ENCODE peak calls at places on chromosome 14, in eight cellular contexts. One of them, this sample, is unnamed.

GRCh38 chr14:88748288-88748687 is 44.5 kb downstream of the EML5 start:
- DNase-seq in fibroblast of lung: no peak
- DNase-seq in AG04449: no peak
- DNase-seq in AG10803: no peak
- DNase-seq in HFF-Myc: no peak
- DNase-seq in spleen: no peak
- DNase-seq in WERI-Rb-1: no peak
- DNase-seq in colonic mucosa: no peak
- DNase-seq in this sample: no peak

GRCh38 chr14:45066667-45067066 is 17.2 kb upstream of the PRPF39 start:
- DNase-seq in fibroblast of lung: no peak
- DNase-seq in AG04449: no peak
- DNase-seq in AG10803: no peak
- DNase-seq in HFF-Myc: no peak
- DNase-seq in spleen: no peak
- DNase-seq in WERI-Rb-1: no peak
- DNase-seq in colonic mucosa: no peak
- DNase-seq in this sample: no peak

GRCh38 chr14:46788994-46789393 is 137.4 kb upstream of the RPL10L start:
- DNase-seq in fibroblast of lung: no peak
- DNase-seq in AG04449: no peak
- DNase-seq in AG10803: no peak
- DNase-seq in HFF-Myc: no peak
- DNase-seq in spleen: no peak
- DNase-seq in WERI-Rb-1: no peak
- DNase-seq in colonic mucosa: no peak
- DNase-seq in this sample: no peak

GRCh38 chr14:47240755-47241437 is 434.5 kb downstream of the MDGA2 start:
- DNase-seq in fibroblast of lung: no peak
- DNase-seq in AG04449: no peak
- DNase-seq in AG10803: no peak
- DNase-seq in HFF-Myc: no peak
- DNase-seq in spleen: no peak
- DNase-seq in WERI-Rb-1: no peak
- DNase-seq in colonic mucosa: no peak
- DNase-seq in this sample: no peak

GRCh38 chr14:54797556-54797955 is 105.1 kb downstream of the GCH1 start:
- DNase-seq in fibroblast of lung: no peak
- DNase-seq in AG04449: no peak
- DNase-seq in AG10803: no peak
- DNase-seq in HFF-Myc: no peak
- DNase-seq in spleen: no peak
- DNase-seq in WERI-Rb-1: no peak
- DNase-seq in colonic mucosa: no peak
- DNase-seq in this sample: no peak

GRCh38 chr14:78446807-78447206 is 276.6 kb downstream of the NRXN3 start:
- DNase-seq in fibroblast of lung: no peak
- DNase-seq in AG04449: no peak
- DNase-seq in AG10803: no peak
- DNase-seq in HFF-Myc: no peak
- DNase-seq in spleen: no peak
- DNase-seq in WERI-Rb-1: no peak
- DNase-seq in colonic mucosa: no peak
- DNase-seq in this sample: no peak

GRCh38 chr14:62251237-62251636 is 489.0 kb downstream of the SNAPC1 start:
- DNase-seq in fibroblast of lung: no peak
- DNase-seq in AG04449: no peak
- DNase-seq in AG10803: no peak
- DNase-seq in HFF-Myc: no peak
- DNase-seq in spleen: no peak
- DNase-seq in WERI-Rb-1: no peak
- DNase-seq in colonic mucosa: no peak
- DNase-seq in this sample: no peak

GRCh38 chr14:104263671-104264358 is 125.4 kb downstream of the KIF26A start:
- DNase-seq in fibroblast of lung: no peak
- DNase-seq in AG04449: no peak
- DNase-seq in AG10803: no peak
- DNase-seq in HFF-Myc: no peak
- DNase-seq in spleen: peak
- DNase-seq in WERI-Rb-1: peak
- DNase-seq in colonic mucosa: no peak
- DNase-seq in this sample: no peak

GRCh38 chr14:83463500-83464098 is 1929.9 kb upstream of the SEL1L start:
- DNase-seq in fibroblast of lung: peak
- DNase-seq in AG04449: no peak
- DNase-seq in AG10803: peak
- DNase-seq in HFF-Myc: peak
- DNase-seq in spleen: no peak
- DNase-seq in WERI-Rb-1: peak
- DNase-seq in colonic mucosa: peak
- DNase-seq in this sample: peak

GRCh38 chr14:96080571-96080970 is 41.4 kb downstream of the C14orf132 start:
- DNase-seq in fibroblast of lung: no peak
- DNase-seq in AG04449: no peak
- DNase-seq in AG10803: no peak
- DNase-seq in HFF-Myc: no peak
- DNase-seq in spleen: peak
- DNase-seq in WERI-Rb-1: no peak
- DNase-seq in colonic mucosa: no peak
- DNase-seq in this sample: no peak

GRCh38 chr14:32738206-32738871 is 200.3 kb upstream of the NPAS3 start:
- DNase-seq in fibroblast of lung: no peak
- DNase-seq in AG04449: no peak
- DNase-seq in AG10803: no peak
- DNase-seq in HFF-Myc: no peak
- DNase-seq in spleen: no peak
- DNase-seq in WERI-Rb-1: no peak
- DNase-seq in colonic mucosa: no peak
- DNase-seq in this sample: no peak

GRCh38 chr14:28767851-28768548 is 1.4 kb downstream of the FOXG1 start:
- DNase-seq in fibroblast of lung: no peak
- DNase-seq in AG04449: no peak
- DNase-seq in AG10803: no peak
- DNase-seq in HFF-Myc: no peak
- DNase-seq in spleen: no peak
- DNase-seq in WERI-Rb-1: peak
- DNase-seq in colonic mucosa: peak
- DNase-seq in this sample: no peak

GRCh38 chr14:63203618-63204406 is 431 bp upstream of the RHOJ start:
- DNase-seq in fibroblast of lung: peak
- DNase-seq in AG04449: peak
- DNase-seq in AG10803: peak
- DNase-seq in HFF-Myc: peak
- DNase-seq in spleen: peak
- DNase-seq in WERI-Rb-1: peak
- DNase-seq in colonic mucosa: peak
- DNase-seq in this sample: peak

GRCh38 chr14:104355949-104356737 is 217.8 kb downstream of the KIF26A start:
- DNase-seq in fibroblast of lung: no peak
- DNase-seq in AG04449: no peak
- DNase-seq in AG10803: no peak
- DNase-seq in HFF-Myc: no peak
- DNase-seq in spleen: peak
- DNase-seq in WERI-Rb-1: peak
- DNase-seq in colonic mucosa: no peak
- DNase-seq in this sample: no peak

GRCh38 chr14:87524011-87524410 is 469.0 kb downstream of the GALC start:
- DNase-seq in fibroblast of lung: no peak
- DNase-seq in AG04449: no peak
- DNase-seq in AG10803: no peak
- DNase-seq in HFF-Myc: no peak
- DNase-seq in spleen: no peak
- DNase-seq in WERI-Rb-1: no peak
- DNase-seq in colonic mucosa: no peak
- DNase-seq in this sample: no peak

GRCh38 chr14:87522575-87522974 is 470.4 kb downstream of the GALC start:
- DNase-seq in fibroblast of lung: no peak
- DNase-seq in AG04449: no peak
- DNase-seq in AG10803: no peak
- DNase-seq in HFF-Myc: no peak
- DNase-seq in spleen: no peak
- DNase-seq in WERI-Rb-1: peak
- DNase-seq in colonic mucosa: no peak
- DNase-seq in this sample: peak
- TF ChIP-seq CTCF in fibroblast of lung: no peak
- TF ChIP-seq CTCF in AG04449: no peak
- TF ChIP-seq CTCF in AG10803: no peak
- TF ChIP-seq CTCF in HFF-Myc: no peak
- TF ChIP-seq CTCF in spleen: no peak
- TF ChIP-seq CTCF in WERI-Rb-1: peak
- TF ChIP-seq CTCF in colonic mucosa: no peak
- TF ChIP-seq CTCF in this sample: no peak

GRCh38 chr14:71399057-71399487 is 491.8 kb downstream of the PCNX1 start:
- DNase-seq in fibroblast of lung: no peak
- DNase-seq in AG04449: no peak
- DNase-seq in AG10803: no peak
- DNase-seq in HFF-Myc: no peak
- DNase-seq in spleen: no peak
- DNase-seq in WERI-Rb-1: no peak
- DNase-seq in colonic mucosa: no peak
- DNase-seq in this sample: no peak

GRCh38 chr14:71408362-71409035 is 501.2 kb downstream of the PCNX1 start:
- DNase-seq in fibroblast of lung: no peak
- DNase-seq in AG04449: no peak
- DNase-seq in AG10803: no peak
- DNase-seq in HFF-Myc: no peak
- DNase-seq in spleen: no peak
- DNase-seq in WERI-Rb-1: no peak
- DNase-seq in colonic mucosa: no peak
- DNase-seq in this sample: no peak

GRCh38 chr14:71405676-71406075 is 498.4 kb downstream of the PCNX1 start:
- DNase-seq in fibroblast of lung: no peak
- DNase-seq in AG04449: no peak
- DNase-seq in AG10803: no peak
- DNase-seq in HFF-Myc: no peak
- DNase-seq in spleen: no peak
- DNase-seq in WERI-Rb-1: no peak
- DNase-seq in colonic mucosa: no peak
- DNase-seq in this sample: no peak

GRCh38 chr14:71400821-71401447 is 493.7 kb downstream of the PCNX1 start:
- DNase-seq in fibroblast of lung: peak
- DNase-seq in AG04449: no peak
- DNase-seq in AG10803: no peak
- DNase-seq in HFF-Myc: no peak
- DNase-seq in spleen: no peak
- DNase-seq in WERI-Rb-1: no peak
- DNase-seq in colonic mucosa: no peak
- DNase-seq in this sample: no peak

DNA sequence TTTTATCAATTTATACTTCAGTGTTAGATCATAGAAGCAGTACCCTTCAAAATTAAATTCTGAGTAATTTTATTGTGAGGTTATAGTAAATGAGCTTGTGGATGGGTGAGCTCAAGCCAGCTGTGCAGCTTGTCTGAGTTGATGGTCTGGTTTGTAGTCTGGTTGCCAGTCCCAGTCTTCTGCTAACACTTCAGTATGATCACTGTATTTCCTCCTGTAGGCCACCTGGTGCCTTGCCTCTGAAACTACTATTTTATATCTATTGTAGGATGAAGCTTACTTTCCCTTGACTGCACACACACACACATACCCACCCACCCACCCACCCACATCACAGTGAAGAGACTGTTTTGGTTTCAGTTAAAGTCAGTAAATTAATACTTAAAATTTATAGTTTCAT is 496.4 kb downstream of the PCNX1 start:
- DNase-seq in fibroblast of lung: peak
- DNase-seq in AG04449: no peak
- DNase-seq in AG10803: no peak
- DNase-seq in HFF-Myc: no peak
- DNase-seq in spleen: no peak
- DNase-seq in WERI-Rb-1: peak
- DNase-seq in colonic mucosa: peak
- DNase-seq in this sample: peak
- H3K4me3 ChIP-seq in fibroblast of lung: no peak
- H3K4me3 ChIP-seq in AG04449: no peak
- H3K4me3 ChIP-seq in AG10803: no peak
- H3K4me3 ChIP-seq in HFF-Myc: no peak
- H3K4me3 ChIP-seq in spleen: no peak
- H3K4me3 ChIP-seq in WERI-Rb-1: no peak
- H3K4me3 ChIP-seq in colonic mucosa: no peak
- H3K4me3 ChIP-seq in this sample: no peak

GRCh38 chr14:92459479-92460421 is 53.8 kb upstream of the RIN3 start:
- DNase-seq in fibroblast of lung: no peak
- DNase-seq in AG04449: no peak
- DNase-seq in AG10803: no peak
- DNase-seq in HFF-Myc: no peak
- DNase-seq in spleen: no peak
- DNase-seq in WERI-Rb-1: no peak
- DNase-seq in colonic mucosa: no peak
- DNase-seq in this sample: no peak
- TF ChIP-seq CTCF in fibroblast of lung: no peak
- TF ChIP-seq CTCF in AG04449: peak
- TF ChIP-seq CTCF in AG10803: peak
- TF ChIP-seq CTCF in HFF-Myc: peak
- TF ChIP-seq CTCF in spleen: peak
- TF ChIP-seq CTCF in WERI-Rb-1: peak
- TF ChIP-seq CTCF in colonic mucosa: no peak
- TF ChIP-seq CTCF in this sample: no peak

GRCh38 chr14:49986344-49987014 is 93.6 kb downstream of the ARF6 start:
- DNase-seq in fibroblast of lung: no peak
- DNase-seq in AG04449: no peak
- DNase-seq in AG10803: peak
- DNase-seq in HFF-Myc: no peak
- DNase-seq in spleen: no peak
- DNase-seq in WERI-Rb-1: no peak
- DNase-seq in colonic mucosa: no peak
- DNase-seq in this sample: no peak

GRCh38 chr14:49984419-49984818 is 91.5 kb downstream of the ARF6 start:
- DNase-seq in fibroblast of lung: peak
- DNase-seq in AG04449: no peak
- DNase-seq in AG10803: no peak
- DNase-seq in HFF-Myc: no peak
- DNase-seq in spleen: no peak
- DNase-seq in WERI-Rb-1: no peak
- DNase-seq in colonic mucosa: no peak
- DNase-seq in this sample: no peak

GRCh38 chr14:49982522-49982951 is 89.7 kb downstream of the ARF6 start:
- DNase-seq in fibroblast of lung: peak
- DNase-seq in AG04449: peak
- DNase-seq in AG10803: peak
- DNase-seq in HFF-Myc: no peak
- DNase-seq in spleen: no peak
- DNase-seq in WERI-Rb-1: no peak
- DNase-seq in colonic mucosa: no peak
- DNase-seq in this sample: no peak

GRCh38 chr14:49980027-49980426 is 87.1 kb downstream of the ARF6 start:
- DNase-seq in fibroblast of lung: no peak
- DNase-seq in AG04449: no peak
- DNase-seq in AG10803: no peak
- DNase-seq in HFF-Myc: no peak
- DNase-seq in spleen: no peak
- DNase-seq in WERI-Rb-1: no peak
- DNase-seq in colonic mucosa: no peak
- DNase-seq in this sample: no peak

DNA sequence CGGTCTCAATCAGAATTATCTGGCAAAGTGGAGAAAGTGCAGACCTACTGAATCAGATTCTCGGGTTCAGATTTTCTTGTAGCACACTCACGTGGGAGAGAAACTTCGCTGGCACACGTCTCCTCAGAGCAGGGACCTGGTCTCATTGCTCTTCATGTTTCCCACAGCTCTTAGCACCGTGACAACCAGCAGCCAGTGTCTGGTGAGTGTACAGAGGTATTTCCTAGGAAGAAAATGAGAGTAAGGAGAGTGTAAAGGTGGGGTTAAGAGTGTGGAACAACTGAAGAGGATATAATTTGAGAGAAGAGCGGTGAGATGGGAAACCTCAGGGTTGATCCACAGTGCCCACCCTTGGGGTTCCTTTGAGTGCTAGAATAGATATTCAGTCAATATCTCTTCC is 89.2 kb downstream of the ARF6 start:
- DNase-seq in fibroblast of lung: no peak
- DNase-seq in AG04449: no peak
- DNase-seq in AG10803: no peak
- DNase-seq in HFF-Myc: no peak
- DNase-seq in spleen: no peak
- DNase-seq in WERI-Rb-1: no peak
- DNase-seq in colonic mucosa: no peak
- DNase-seq in this sample: no peak
- H3K4me3 ChIP-seq in fibroblast of lung: peak
- H3K4me3 ChIP-seq in AG04449: no peak
- H3K4me3 ChIP-seq in AG10803: no peak
- H3K4me3 ChIP-seq in HFF-Myc: no peak
- H3K4me3 ChIP-seq in spleen: no peak
- H3K4me3 ChIP-seq in WERI-Rb-1: no peak
- H3K4me3 ChIP-seq in colonic mucosa: no peak
- H3K4me3 ChIP-seq in this sample: no peak